ENCODE peak calls at places on chromosomes 3 and 15, in ten cellular contexts. C, I, P, W, L, E, G, Z, B and D are unnamed samples.

GRCh38 chr15:22808240-22808639 is 21.8 kb downstream of the NIPA1 start:
- DNase-seq in Z (no peak), I (no peak), C (no peak), L (peak), E (no peak), B (no peak), G (no peak), W (no peak), P (no peak), D (peak)

GRCh38 chr15:55357774-55358173 is 38.8 kb downstream of the PIGB start:
- DNase-seq in G (peak), L (no peak), E (no peak), W (no peak), I (no peak), Z (no peak), B (no peak), C (no peak), P (no peak), D (no peak)

GRCh38 chr3:140974900-140975299 is 33.3 kb downstream of the SLC25A36 start:
- DNase-seq in W (no peak), G (no peak), I (no peak), P (no peak), B (no peak), Z (no peak), C (no peak), E (no peak), L (no peak), D (no peak)

GRCh38 chr3:190516416-190516815 is 2.5 kb downstream of the IL1RAP start:
- DNase-seq in W (no peak), G (no peak), Z (no peak), P (no peak), I (no peak), B (no peak), C (no peak), E (no peak), L (no peak), D (no peak)

GRCh38 chr15:88654430-88655102 is 15.8 kb downstream of the ISG20 start:
- DNase-seq in I (no peak), E (peak), G (no peak), W (no peak), P (no peak), C (no peak), L (peak), B (no peak), Z (no peak), D (no peak)

GRCh38 chr15:31024330-31024729 is 32.9 kb upstream of the MTMR10 start:
- DNase-seq in B (no peak), I (no peak), G (peak), C (peak), Z (no peak), P (no peak), W (no peak), E (no peak), L (no peak), D (peak)

GRCh38 chr15:20352241-20353200 is 189.1 kb downstream of the GOLGA6L6 start:
- DNase-seq in I (no peak), L (no peak), G (no peak), B (no peak), C (no peak), P (no peak), Z (no peak), E (no peak), W (peak), D (peak)

GRCh38 chr15:51536965-51537574 is 85.5 kb downstream of the DMXL2 start:
- DNase-seq in W (no peak), P (no peak), C (no peak), I (no peak), G (peak), L (no peak), Z (no peak), E (no peak), B (no peak), D (no peak)

GRCh38 chr3:99499235-99499798 is 139.1 kb upstream of the COL8A1 start:
- DNase-seq in E (no peak), I (peak), Z (peak), C (no peak), G (peak), L (peak), W (no peak), P (peak), B (peak), D (peak)

GRCh38 chr3:170475091-170475705 is 56.5 kb downstream of the CLDN11 start:
- DNase-seq in E (no peak), W (no peak), I (no peak), L (no peak), B (no peak), G (peak), P (no peak), C (no peak), Z (no peak), D (no peak)

GRCh38 chr3:183298708-183299153 is 45.7 kb downstream of the B3GNT5 start:
- DNase-seq in B (peak), E (peak), P (peak), C (no peak), W (no peak), L (no peak), Z (peak), I (peak), G (peak), D (peak)

GRCh38 chr15:48888836-48889235 is 10.9 kb downstream of the EID1 start:
- DNase-seq in Z (no peak), C (no peak), B (no peak), L (no peak), W (no peak), P (no peak), E (no peak), I (no peak), G (no peak), D (no peak)

GRCh38 chr15:57017024-57017423 is 98.6 kb downstream of the TCF12 start:
- DNase-seq in L (no peak), C (no peak), B (no peak), E (no peak), Z (no peak), I (no peak), G (peak), W (no peak), P (no peak), D (no peak)

GRCh38 chr3:73552700-73553099 is 72.0 kb downstream of the PDZRN3 start:
- DNase-seq in B (no peak), I (no peak), Z (no peak), L (no peak), G (peak), C (no peak), E (no peak), P (no peak), W (no peak), D (no peak)

GRCh38 chr3:126083511-126083912 is 412 bp downstream of the SLC41A3 start:
- DNase-seq in P (no peak), B (no peak), I (no peak), C (peak), E (no peak), W (no peak), L (peak), G (peak), Z (no peak), D (peak)

GRCh38 chr3:52291508-52292181 is 4.0 kb downstream of the GLYCTK start:
- DNase-seq in I (no peak), Z (no peak), E (no peak), B (peak), W (no peak), C (no peak), L (no peak), P (no peak), G (no peak), D (peak)

GRCh38 chr3:39219702-39220101 is 27.3 kb upstream of the XIRP1 start:
- DNase-seq in Z (no peak), C (no peak), P (no peak), B (no peak), E (no peak), W (no peak), G (no peak), I (no peak), L (no peak), D (no peak)

GRCh38 chr15:56356616-56357015 is 8.6 kb upstream of the TEX9 start:
- DNase-seq in W (no peak), L (no peak), P (no peak), E (no peak), G (no peak), I (no peak), C (peak), Z (no peak), B (no peak), D (no peak)

GRCh38 chr3:183825380-183826161 is at the start of gene MAP6D1:
- DNase-seq in L (no peak), I (no peak), C (no peak), G (peak), W (peak), E (no peak), Z (peak), P (peak), B (no peak), D (peak)

GRCh38 chr15:80730931-80731330 is 35.8 kb downstream of the ABHD17C start:
- DNase-seq in W (no peak), C (no peak), L (no peak), E (no peak), B (no peak), G (no peak), Z (no peak), I (no peak), P (peak), D (no peak)

GRCh38 chr15:77589839-77590238 is 42.9 kb downstream of the LINGO1 start:
- DNase-seq in E (no peak), W (peak), Z (peak), G (no peak), C (peak), L (no peak), P (no peak), B (no peak), I (no peak), D (peak)

GRCh38 chr15:69607101-69607500 is 154.5 kb downstream of the RPLP1 start:
- DNase-seq in B (no peak), E (peak), C (no peak), I (no peak), W (no peak), P (no peak), L (no peak), Z (peak), G (no peak), D (no peak)

GRCh38 chr15:96330064-96330449 is 443 bp upstream of the NR2F2 start:
- DNase-seq in C (no peak), W (no peak), G (peak), L (no peak), I (peak), Z (no peak), B (no peak), E (no peak), P (peak), D (no peak)

GRCh38 chr3:31403197-31403596 is 129.5 kb upstream of the STT3B start:
- DNase-seq in P (no peak), Z (no peak), C (no peak), E (no peak), L (no peak), G (no peak), W (no peak), I (no peak), B (no peak), D (no peak)

GRCh38 chr15:27690290-27690689 is 408.8 kb downstream of the OCA2 start:
- DNase-seq in I (no peak), G (no peak), W (no peak), E (no peak), L (no peak), P (no peak), B (no peak), C (no peak), Z (no peak), D (no peak)

GRCh38 chr15:25847066-25847465 is 16.1 kb downstream of the ATP10A start:
- DNase-seq in P (no peak), I (no peak), Z (no peak), C (no peak), B (no peak), E (no peak), G (no peak), L (no peak), W (no peak), D (no peak)

GRCh38 chr3:169147246-169148008 is 516.1 kb downstream of the MECOM start:
- DNase-seq in B (peak), Z (peak), I (peak), P (no peak), E (peak), G (peak), W (no peak), C (no peak), L (peak), D (peak)

GRCh38 chr3:187708696-187709095 is 6.3 kb upstream of the RTP2 start:
- DNase-seq in B (no peak), W (no peak), G (no peak), L (no peak), C (no peak), E (no peak), I (no peak), P (no peak), Z (no peak), D (no peak)

GRCh38 chr3:187706966-187707365 is 4.6 kb upstream of the RTP2 start:
- DNase-seq in W (no peak), I (peak), P (peak), E (no peak), L (no peak), B (peak), G (no peak), Z (peak), C (no peak), D (peak)

GRCh38 chr3:187705164-187705563 is 2.8 kb upstream of the RTP2 start:
- DNase-seq in G (peak), I (no peak), W (no peak), E (no peak), Z (no peak), L (no peak), B (no peak), C (no peak), P (no peak), D (no peak)

GRCh38 chr3:187713504-187713903 is 11.1 kb upstream of the RTP2 start:
- DNase-seq in Z (no peak), C (no peak), G (peak), B (peak), I (no peak), L (no peak), E (no peak), W (no peak), P (no peak), D (no peak)

GRCh38 chr3:187709155-187709554 is 6.8 kb upstream of the RTP2 start:
- DNase-seq in C (no peak), L (no peak), P (no peak), W (no peak), I (no peak), B (no peak), Z (no peak), E (no peak), G (no peak), D (no peak)
- TF ChIP-seq CTCF in C (no peak), L (no peak), P (no peak), W (no peak), I (no peak), B (no peak), Z (no peak), E (no peak), G (peak), D (no peak)

DNA sequence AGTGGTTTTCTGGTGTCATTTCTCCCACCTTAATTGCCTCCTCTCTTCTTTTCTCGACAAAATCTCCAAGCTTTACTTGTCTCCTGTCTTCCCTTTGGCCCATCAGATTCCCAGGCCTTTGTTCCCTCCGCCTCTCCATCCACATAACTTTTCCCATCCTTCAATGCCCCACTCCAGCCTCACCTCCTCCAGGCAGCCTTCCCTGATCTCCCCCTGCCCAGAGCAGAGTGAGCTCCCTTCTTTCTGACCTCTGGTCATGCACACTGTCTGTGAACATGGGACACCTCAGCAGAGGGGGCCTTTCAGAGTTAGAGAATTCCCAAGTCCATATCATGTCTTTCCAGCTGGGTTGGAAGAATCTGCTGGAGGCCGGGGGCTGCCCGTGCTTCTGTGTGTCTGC is 14.6 kb upstream of the SSUH2 start:
- DNase-seq in P (no peak), I (no peak), L (no peak), G (no peak), W (no peak), Z (no peak), C (no peak), E (no peak), B (no peak), D (no peak)
- H3K27ac ChIP-seq in P (no peak), I (peak), L (peak), G (no peak), W (no peak), Z (peak), C (no peak), E (peak), B (peak), D (no peak)

GRCh38 chr3:186208328-186208989 is 99.6 kb upstream of the ETV5 start:
- DNase-seq in I (no peak), B (no peak), Z (no peak), G (no peak), L (no peak), C (no peak), P (no peak), E (no peak), W (no peak), D (no peak)

GRCh38 chr3:186213946-186214345 is 105.1 kb upstream of the ETV5 start:
- DNase-seq in C (no peak), E (no peak), Z (no peak), I (no peak), W (no peak), B (no peak), L (no peak), P (no peak), G (no peak), D (no peak)

GRCh38 chr3:186209810-186210752 is 101.2 kb upstream of the ETV5 start:
- DNase-seq in W (peak), P (peak), E (no peak), I (peak), B (peak), Z (peak), L (peak), G (peak), C (peak), D (peak)

GRCh38 chr3:186212611-186213010 is 103.7 kb upstream of the ETV5 start:
- DNase-seq in I (no peak), G (no peak), E (no peak), Z (no peak), L (no peak), B (no peak), C (no peak), W (no peak), P (no peak), D (no peak)

GRCh38 chr3:186211101-186211500 is 102.2 kb upstream of the ETV5 start:
- DNase-seq in I (no peak), B (no peak), C (no peak), G (no peak), E (no peak), L (no peak), Z (no peak), W (no peak), P (no peak), D (no peak)
- TF ChIP-seq CTCF in I (no peak), B (no peak), C (no peak), G (no peak), E (no peak), L (no peak), Z (no peak), W (no peak), P (no peak), D (no peak)

DNA sequence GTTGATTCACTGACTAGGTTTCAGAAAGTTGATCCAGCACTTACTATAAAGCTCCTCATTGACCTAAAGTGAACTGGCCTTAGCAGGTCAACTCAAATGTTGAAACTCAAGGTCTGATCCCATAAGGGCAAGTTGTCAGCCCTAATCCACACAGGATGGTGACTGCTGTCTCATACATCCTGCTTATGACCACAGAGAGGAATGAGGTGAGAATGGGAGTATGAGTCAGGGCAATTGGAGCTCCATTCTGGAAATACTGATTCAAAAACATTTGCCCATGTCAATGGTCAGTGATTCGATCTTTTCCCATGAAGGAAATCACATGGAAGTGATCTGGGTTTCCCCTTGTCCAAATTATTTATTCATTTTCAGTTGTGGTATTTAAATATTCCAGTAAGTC is 78.7 kb downstream of the ZNF385D start:
- DNase-seq in Z (no peak), W (no peak), L (no peak), B (no peak), E (no peak), P (no peak), G (peak), I (no peak), C (no peak), D (no peak)
- H3K27ac ChIP-seq in Z (no peak), W (no peak), L (no peak), B (no peak), E (no peak), P (no peak), G (no peak), I (peak), C (no peak), D (no peak)

GRCh38 chr3:143327388-143327787 is 207.8 kb downstream of the CHST2 start:
- DNase-seq in I (no peak), W (no peak), B (no peak), G (no peak), P (no peak), L (no peak), Z (no peak), C (no peak), E (no peak), D (no peak)
- TF ChIP-seq CTCF in I (no peak), W (peak), B (no peak), G (no peak), P (no peak), L (no peak), Z (peak), C (no peak), E (no peak), D (no peak)

DNA sequence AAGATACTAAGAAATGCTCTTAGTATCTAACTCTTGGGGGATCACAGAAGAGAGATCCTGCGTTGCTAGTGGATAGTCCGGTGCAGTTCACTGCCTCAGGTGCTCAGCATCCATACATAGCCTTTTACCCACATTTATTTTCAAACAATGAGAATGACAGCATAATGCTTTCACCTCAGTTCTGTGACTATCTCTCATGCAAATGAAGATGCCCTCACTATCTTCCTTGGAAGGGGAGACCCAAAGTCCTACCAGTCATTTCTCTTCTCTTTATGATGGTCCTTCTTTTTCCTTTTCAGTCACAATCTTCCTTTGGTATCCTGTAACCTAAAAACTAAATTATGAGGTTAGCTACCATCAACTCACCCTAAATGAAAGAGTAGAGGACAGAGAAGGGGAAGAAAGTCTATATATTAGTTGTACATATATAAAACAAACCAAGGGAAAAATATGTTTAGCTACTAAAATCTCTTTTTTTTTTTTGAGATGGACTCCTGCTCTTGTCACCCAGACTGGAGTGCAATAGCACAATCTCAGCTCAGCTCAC is 30.9 kb upstream of the SLC28A2 start:
- DNase-seq in W (no peak), B (no peak), I (no peak), G (no peak), P (no peak), C (no peak), L (no peak), E (no peak), Z (no peak), D (no peak)
- H3K27ac ChIP-seq in W (no peak), B (no peak), I (no peak), G (no peak), P (no peak), C (no peak), L (no peak), E (no peak), Z (no peak), D (no peak)

DNA sequence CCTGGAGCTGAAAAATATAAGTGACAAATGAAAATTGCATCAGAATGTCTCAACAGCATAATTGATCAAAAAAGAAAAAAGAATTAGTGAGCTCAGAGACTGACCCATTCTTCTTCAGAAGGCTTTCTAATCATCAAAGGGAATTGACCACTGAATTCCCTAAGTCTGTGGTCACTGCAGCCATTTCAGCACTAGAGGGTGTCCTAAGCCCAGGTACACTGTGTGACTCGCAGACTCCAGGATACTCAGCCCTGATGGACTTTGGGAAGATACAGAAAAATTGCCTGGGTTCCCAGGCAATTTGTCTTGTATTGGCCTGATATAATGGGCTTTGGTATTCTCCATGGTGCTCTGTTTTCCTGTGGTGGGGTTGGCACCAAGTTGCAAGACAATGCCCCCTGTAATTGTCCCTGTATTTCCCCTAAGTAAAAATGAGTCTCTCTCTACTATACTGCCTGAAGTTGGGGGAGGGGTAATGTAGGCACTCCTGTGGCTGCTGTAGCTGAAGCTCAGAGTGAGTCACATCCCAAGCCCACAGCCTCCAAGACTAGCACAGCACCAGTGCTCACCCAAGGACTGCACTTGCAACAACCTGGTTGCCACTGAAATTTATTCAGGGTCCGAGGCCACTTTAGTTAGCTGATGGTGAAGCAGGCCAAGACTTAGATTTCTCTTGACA is 256.0 kb upstream of the STAC start:
- DNase-seq in L (no peak), W (no peak), I (no peak), C (no peak), G (peak), E (no peak), Z (no peak), B (no peak), P (peak), D (peak)
- TF ChIP-seq CTCF in L (no peak), W (no peak), I (no peak), C (no peak), G (peak), E (no peak), Z (peak), B (no peak), P (peak), D (peak)